ENCODE peak calls at places on chromosomes 5 and 9, in four cellular contexts. One of them, this sample, is unnamed.
A peak's percentile ranks its signal among the peaks of the same experiment; 100 is the strongest.

GRCh38 chr5:64147849-64148441 is 17.7 kb upstream of the RNF180 start:
- DNase-seq in cardiac muscle cell: peak; percentile 62
- DNase-seq in tibial artery: peak; percentile 81
- DNase-seq in ovary: peak; percentile 55
- DNase-seq in this sample: no peak

GRCh38 chr9:81861644-81862043 is 66.6 kb upstream of the SPATA31D4 start:
- DNase-seq in tibial artery: no peak
- DNase-seq in cardiac muscle cell: no peak
- DNase-seq in ovary: no peak
- DNase-seq in this sample: no peak

GRCh38 chr5:93277001-93277400 is 304.0 kb downstream of the NR2F1-AS1 start:
- DNase-seq in ovary: no peak
- DNase-seq in tibial artery: no peak
- DNase-seq in cardiac muscle cell: no peak
- DNase-seq in this sample: no peak

GRCh38 chr9:112162644-112163413 is 12.3 kb downstream of the SUSD1 start:
- DNase-seq in ovary: no peak
- DNase-seq in tibial artery: no peak
- DNase-seq in cardiac muscle cell: no peak
- DNase-seq in this sample: no peak

GRCh38 chr5:76606665-76607064 is 16.5 kb downstream of the F2RL2 start:
- DNase-seq in tibial artery: no peak
- DNase-seq in ovary: no peak
- DNase-seq in cardiac muscle cell: no peak
- DNase-seq in this sample: no peak

GRCh38 chr5:34511915-34512314 is 144.2 kb upstream of the RAI14 start:
- DNase-seq in tibial artery: peak; percentile 76
- DNase-seq in ovary: peak; percentile 31
- DNase-seq in cardiac muscle cell: peak; percentile 30
- DNase-seq in this sample: no peak

GRCh38 chr9:89036383-89036782 is 45.1 kb downstream of the S1PR3 start:
- DNase-seq in cardiac muscle cell: no peak
- DNase-seq in ovary: no peak
- DNase-seq in tibial artery: no peak
- DNase-seq in this sample: no peak

GRCh38 chr9:128383007-128383753 is 12.0 kb downstream of the URM1 start:
- DNase-seq in cardiac muscle cell: no peak
- DNase-seq in ovary: no peak
- DNase-seq in tibial artery: no peak
- DNase-seq in this sample: no peak

GRCh38 chr5:67181648-67182218 is 14.9 kb downstream of the CD180 start:
- DNase-seq in cardiac muscle cell: no peak
- DNase-seq in ovary: no peak
- DNase-seq in tibial artery: no peak
- DNase-seq in this sample: no peak

GRCh38 chr5:171776747-171777419 is 8.7 kb upstream of the SMIM23 start:
- DNase-seq in ovary: no peak
- DNase-seq in tibial artery: no peak
- DNase-seq in cardiac muscle cell: no peak
- DNase-seq in this sample: no peak

GRCh38 chr5:151685749-151686672 is 704 bp downstream of the SPARC start:
- DNase-seq in ovary: no peak
- DNase-seq in tibial artery: no peak
- DNase-seq in cardiac muscle cell: peak; percentile 36
- DNase-seq in this sample: no peak

GRCh38 chr5:173554038-173554955 is 62.2 kb downstream of the BOD1 start:
- DNase-seq in cardiac muscle cell: no peak
- DNase-seq in tibial artery: no peak
- DNase-seq in ovary: no peak
- DNase-seq in this sample: no peak

GRCh38 chr9:9108641-9109040 is 1309.1 kb upstream of the DMAC1 start:
- DNase-seq in tibial artery: no peak
- DNase-seq in ovary: no peak
- DNase-seq in cardiac muscle cell: peak; percentile 8
- DNase-seq in this sample: no peak

GRCh38 chr9:93676310-93677054 is 100.1 kb downstream of the PHF2 start:
- DNase-seq in tibial artery: peak; percentile 54
- DNase-seq in ovary: peak; percentile 5
- DNase-seq in cardiac muscle cell: no peak
- DNase-seq in this sample: no peak

GRCh38 chr5:56264417-56265025 is 31.4 kb upstream of the ANKRD55 start:
- DNase-seq in ovary: no peak
- DNase-seq in tibial artery: no peak
- DNase-seq in cardiac muscle cell: peak; percentile 46
- DNase-seq in this sample: no peak

GRCh38 chr5:17330386-17330785 is 113.0 kb downstream of the BASP1 start:
- DNase-seq in tibial artery: no peak
- DNase-seq in cardiac muscle cell: no peak
- DNase-seq in ovary: no peak
- DNase-seq in this sample: no peak

GRCh38 chr9:78121488-78121887 is 89.9 kb upstream of the GNAQ start:
- DNase-seq in cardiac muscle cell: peak; percentile 76
- DNase-seq in tibial artery: peak; percentile 69
- DNase-seq in ovary: peak; percentile 9
- DNase-seq in this sample: peak; percentile 11

GRCh38 chr5:10601246-10602030 is 37.6 kb downstream of the ANKRD33B start:
- DNase-seq in cardiac muscle cell: peak; percentile 41
- DNase-seq in ovary: peak; percentile 79
- DNase-seq in tibial artery: peak; percentile 96
- DNase-seq in this sample: no peak

GRCh38 chr5:103224894-103225246 is 33.7 kb upstream of the MACIR start:
- DNase-seq in tibial artery: no peak
- DNase-seq in cardiac muscle cell: no peak
- DNase-seq in ovary: no peak
- DNase-seq in this sample: no peak

GRCh38 chr9:92188969-92189781 is 74.0 kb upstream of the SPTLC1 start:
- DNase-seq in ovary: no peak
- DNase-seq in cardiac muscle cell: no peak
- DNase-seq in tibial artery: no peak
- DNase-seq in this sample: no peak

GRCh38 chr5:126139086-126139485 is 284.1 kb upstream of the GRAMD2B start:
- DNase-seq in cardiac muscle cell: no peak
- DNase-seq in tibial artery: no peak
- DNase-seq in ovary: no peak
- DNase-seq in this sample: no peak

GRCh38 chr5:150022681-150023080 is 22.1 kb downstream of the HMGXB3 start:
- DNase-seq in tibial artery: no peak
- DNase-seq in cardiac muscle cell: peak; percentile 81
- DNase-seq in ovary: no peak
- DNase-seq in this sample: no peak

GRCh38 chr9:115921301-115921700 is 232.3 kb upstream of the PAPPA start:
- DNase-seq in ovary: no peak
- DNase-seq in cardiac muscle cell: no peak
- DNase-seq in tibial artery: no peak
- DNase-seq in this sample: no peak

GRCh38 chr9:129237195-129237611 is 59.1 kb upstream of the IER5L start:
- DNase-seq in tibial artery: no peak
- DNase-seq in ovary: peak; percentile 60
- DNase-seq in cardiac muscle cell: no peak
- DNase-seq in this sample: no peak

GRCh38 chr5:139394123-139394653 is 716 bp downstream of the PROB1 start:
- DNase-seq in ovary: no peak
- DNase-seq in cardiac muscle cell: peak; percentile 74
- DNase-seq in tibial artery: no peak
- DNase-seq in this sample: no peak

GRCh38 chr9:116550728-116551436 is 136.2 kb upstream of the TRIM32 start:
- DNase-seq in cardiac muscle cell: no peak
- DNase-seq in tibial artery: no peak
- DNase-seq in ovary: peak; percentile 34
- DNase-seq in this sample: no peak

GRCh38 chr9:70564464-70565190 is 150.2 kb upstream of the KLF9 start:
- DNase-seq in cardiac muscle cell: no peak
- DNase-seq in tibial artery: no peak
- DNase-seq in ovary: no peak
- DNase-seq in this sample: no peak

GRCh38 chr9:108953983-108954574 is 19.9 kb downstream of the ABITRAM start:
- DNase-seq in cardiac muscle cell: peak; percentile 66
- DNase-seq in ovary: no peak
- DNase-seq in tibial artery: no peak
- DNase-seq in this sample: no peak

GRCh38 chr5:109759304-109759703 is 69.6 kb downstream of the MAN2A1 start:
- DNase-seq in ovary: no peak
- DNase-seq in tibial artery: no peak
- DNase-seq in cardiac muscle cell: no peak
- DNase-seq in this sample: no peak

GRCh38 chr5:107487056-107487461 is 183.7 kb downstream of the EFNA5 start:
- DNase-seq in tibial artery: no peak
- DNase-seq in cardiac muscle cell: no peak
- DNase-seq in ovary: no peak
- DNase-seq in this sample: no peak

GRCh38 chr9:2686884-2687283 is 30.4 kb upstream of the KCNV2 start:
- DNase-seq in ovary: no peak
- DNase-seq in cardiac muscle cell: no peak
- DNase-seq in tibial artery: no peak
- DNase-seq in this sample: no peak

GRCh38 chr5:171316258-171317121 is 7.4 kb downstream of the TLX3 start:
- DNase-seq in ovary: no peak
- DNase-seq in tibial artery: peak; percentile 56
- DNase-seq in cardiac muscle cell: no peak
- DNase-seq in this sample: no peak

GRCh38 chr5:37799865-37800421 is 39.9 kb downstream of the GDNF start:
- DNase-seq in tibial artery: no peak
- DNase-seq in cardiac muscle cell: no peak
- DNase-seq in ovary: no peak
- DNase-seq in this sample: no peak

GRCh38 chr9:135990468-135991429 is 29.6 kb upstream of the UBAC1 start:
- DNase-seq in cardiac muscle cell: peak; percentile 81
- DNase-seq in ovary: peak; percentile 64
- DNase-seq in tibial artery: no peak
- DNase-seq in this sample: peak; percentile 31

GRCh38 chr5:2756211-2756746 is 4.8 kb upstream of the IRX2 start:
- DNase-seq in ovary: no peak
- DNase-seq in tibial artery: peak; percentile 45
- DNase-seq in cardiac muscle cell: peak; percentile 71
- DNase-seq in this sample: no peak

GRCh38 chr5:2754621-2755370 is 3.3 kb upstream of the IRX2 start:
- DNase-seq in cardiac muscle cell: peak; percentile 75
- DNase-seq in tibial artery: peak; percentile 54
- DNase-seq in ovary: no peak
- DNase-seq in this sample: no peak

GRCh38 chr5:2755811-2756210 is 4.3 kb upstream of the IRX2 start:
- DNase-seq in tibial artery: peak; percentile 21
- DNase-seq in ovary: no peak
- DNase-seq in cardiac muscle cell: peak; percentile 30
- DNase-seq in this sample: no peak

GRCh38 chr5:2756764-2757163 is 5.3 kb upstream of the IRX2 start:
- DNase-seq in cardiac muscle cell: peak; percentile 52
- DNase-seq in tibial artery: peak; percentile 43
- DNase-seq in ovary: no peak
- DNase-seq in this sample: no peak

GRCh38 chr5:2755371-2755715 is 3.9 kb upstream of the IRX2 start:
- DNase-seq in ovary: no peak
- DNase-seq in cardiac muscle cell: no peak
- DNase-seq in tibial artery: no peak
- DNase-seq in this sample: no peak
- H3K4me3 ChIP-seq in ovary: no peak overlapping the region
- H3K4me3 ChIP-seq in cardiac muscle cell: peak overlapping the region; percentile 53
- H3K4me3 ChIP-seq in tibial artery: peak overlapping the region; percentile 48
- H3K4me3 ChIP-seq in this sample: no peak overlapping the region

GRCh38 chr5:111983459-111983858 is 226.5 kb upstream of the NREP start:
- DNase-seq in cardiac muscle cell: no peak
- DNase-seq in tibial artery: no peak
- DNase-seq in ovary: no peak
- DNase-seq in this sample: no peak
- H3K27ac ChIP-seq in cardiac muscle cell: no peak overlapping the region
- H3K27ac ChIP-seq in tibial artery: no peak overlapping the region
- H3K27ac ChIP-seq in ovary: no peak overlapping the region
- H3K27ac ChIP-seq in this sample: no peak overlapping the region

GRCh38 chr9:22739712-22740111 is 293.1 kb downstream of the DMRTA1 start:
- DNase-seq in tibial artery: no peak
- DNase-seq in ovary: no peak
- DNase-seq in cardiac muscle cell: no peak
- DNase-seq in this sample: no peak

GRCh38 chr9:22742401-22742800 is 295.8 kb downstream of the DMRTA1 start:
- DNase-seq in ovary: no peak
- DNase-seq in tibial artery: no peak
- DNase-seq in cardiac muscle cell: no peak
- DNase-seq in this sample: no peak

GRCh38 chr9:22740781-22741180 is 294.2 kb downstream of the DMRTA1 start:
- DNase-seq in cardiac muscle cell: no peak
- DNase-seq in ovary: no peak
- DNase-seq in tibial artery: no peak
- DNase-seq in this sample: no peak
- H3K27me3 ChIP-seq in cardiac muscle cell: no peaks in the 10 kb centered on the region
- H3K27me3 ChIP-seq in ovary: no peaks in the 10 kb centered on the region
- H3K27me3 ChIP-seq in tibial artery: no peaks in the 10 kb centered on the region
- H3K27me3 ChIP-seq in this sample: no peaks in the 10 kb centered on the region

GRCh38 chr9:124259273-124260078 is 1.7 kb downstream of the NEK6 start:
- DNase-seq in ovary: peak; percentile 82
- DNase-seq in cardiac muscle cell: no peak
- DNase-seq in tibial artery: peak; percentile 92
- DNase-seq in this sample: no peak
- H3K4me3 ChIP-seq in ovary: peak overlapping the region; percentile 52
- H3K4me3 ChIP-seq in cardiac muscle cell: peak overlapping the region; percentile 94
- H3K4me3 ChIP-seq in tibial artery: peak overlapping the region; percentile 91
- H3K4me3 ChIP-seq in this sample: no peak overlapping the region

GRCh38 chr5:121962347-121962670 is 534 bp downstream of the SRFBP1 start:
- DNase-seq in ovary: no peak
- DNase-seq in tibial artery: no peak
- DNase-seq in cardiac muscle cell: no peak
- DNase-seq in this sample: no peak
- H3K27ac ChIP-seq in ovary: no peak overlapping the region
- H3K27ac ChIP-seq in tibial artery: peak overlapping the region; percentile 74
- H3K27ac ChIP-seq in cardiac muscle cell: peak overlapping the region; percentile 80
- H3K27ac ChIP-seq in this sample: peak overlapping the region; percentile 67

DNA sequence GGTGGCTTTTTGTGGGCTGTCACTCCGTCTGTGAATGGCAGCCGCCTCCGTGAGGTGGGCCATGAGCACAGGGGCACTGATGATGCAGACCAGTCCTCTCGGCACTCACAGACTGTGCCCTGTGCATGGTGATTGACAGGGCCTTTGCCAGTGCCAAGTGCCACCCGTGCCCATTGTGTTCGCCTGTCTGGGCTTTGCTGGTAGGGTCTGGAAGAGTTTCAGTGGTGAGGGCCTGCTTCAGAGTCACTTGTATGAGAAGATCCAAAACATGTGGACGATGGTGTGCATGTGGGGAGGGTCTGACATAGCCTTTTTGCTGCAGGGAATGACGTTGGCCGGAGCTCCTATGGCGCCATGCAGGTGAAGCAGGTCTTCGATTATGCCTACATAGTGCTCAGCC is 34.9 kb downstream of the TENT4A start:
- DNase-seq in ovary: no peak
- DNase-seq in tibial artery: peak; percentile 55
- DNase-seq in cardiac muscle cell: no peak
- DNase-seq in this sample: no peak
- H3K27me3 ChIP-seq in ovary: no peaks in the 10 kb centered on the region
- H3K27me3 ChIP-seq in tibial artery: no peaks in the 10 kb centered on the region
- H3K27me3 ChIP-seq in cardiac muscle cell: no peaks in the 10 kb centered on the region
- H3K27me3 ChIP-seq in this sample: no peaks in the 10 kb centered on the region